ENCODE peak calls at places on chromosomes 2 and 18, in nine cellular contexts. G is fibroblast of lung, W is cardiac muscle cell, R is colonic mucosa, L is GM23248, B is heart right ventricle, E is body of pancreas, T is K562, A is pancreas. H is an unnamed sample.

GRCh38 chr2:226721541-226721940 is 78.1 kb downstream of the IRS1 start:
- DNase-seq in G (peak; percentile 57), W (peak; percentile 59), R (no peak), L (peak; percentile 36), B (peak; percentile 41), E (no peak), T (no peak), A (no peak), H (no peak)

GRCh38 chr2:195837987-195838386 is 181.0 kb downstream of the SLC39A10 start:
- DNase-seq in G (peak; percentile 94), W (peak; percentile 58), R (no peak), L (peak; percentile 44), B (no peak), E (no peak), T (no peak), A (no peak), H (no peak)

GRCh38 chr2:73985318-73986084 is 791 bp downstream of the TET3 start:
- DNase-seq in G (no peak), W (peak; percentile 43), R (peak; percentile 59), L (peak; percentile 54), B (peak; percentile 65), E (peak; percentile 29), T (peak; percentile 89), A (peak; percentile 44), H (no peak)

GRCh38 chr2:188315750-188316149 is 24.1 kb downstream of the GULP1 start:
- DNase-seq in G (no peak), W (no peak), R (no peak), L (no peak), B (no peak), E (no peak), T (no peak), A (no peak), H (no peak)

GRCh38 chr2:177078416-177078815 is 134.2 kb upstream of the HNRNPA3 start:
- DNase-seq in G (no peak), W (peak; percentile 6), R (peak; percentile 28), L (peak; percentile 73), B (peak; percentile 19), E (peak; percentile 27), T (no peak), A (peak; percentile 52), H (no peak)

GRCh38 chr18:25348361-25349130 is 3.4 kb downstream of the ZNF521 start:
- DNase-seq in G (no peak), W (no peak), R (no peak), L (no peak), B (no peak), E (no peak), T (no peak), A (no peak), H (no peak)

GRCh38 chr18:36406805-36407204 is 109.3 kb downstream of the FHOD3 start:
- DNase-seq in G (no peak), W (no peak), R (no peak), L (no peak), B (no peak), E (no peak), T (no peak), A (no peak), H (no peak)

GRCh38 chr18:27954226-27954625 is 222.7 kb downstream of the CDH2 start:
- DNase-seq in G (peak; percentile 86), W (peak; percentile 88), R (no peak), L (peak; percentile 76), B (no peak), E (no peak), T (no peak), A (no peak), H (no peak)

GRCh38 chr2:234495801-234496441 is 960 bp downstream of the ARL4C start:
- DNase-seq in G (peak; percentile 42), W (peak; percentile 28), R (peak; percentile 33), L (peak; percentile 57), B (peak; percentile 23), E (peak; percentile 38), T (no peak), A (peak; percentile 38), H (peak; percentile 19)

GRCh38 chr2:240387669-240388358 is 47.6 kb upstream of the GPC1 start:
- DNase-seq in G (peak; percentile 96), W (peak; percentile 96), R (peak; percentile 63), L (peak; percentile 93), B (peak; percentile 60), E (peak; percentile 27), T (peak; percentile 62), A (peak; percentile 34), H (peak; percentile 26)

GRCh38 chr2:6657872-6658271 is 207.8 kb downstream of the CMPK2 start:
- DNase-seq in G (no peak), W (no peak), R (no peak), L (peak; percentile 1), B (no peak), E (no peak), T (no peak), A (no peak), H (no peak)

GRCh38 chr2:150508497-150509137 is 21.1 kb upstream of the RND3 start:
- DNase-seq in G (no peak), W (no peak), R (no peak), L (no peak), B (no peak), E (no peak), T (no peak), A (no peak), H (no peak)

GRCh38 chr2:85397925-85398331 is 12.2 kb downstream of the CAPG start:
- DNase-seq in G (no peak), W (no peak), R (peak; percentile 15), L (no peak), B (no peak), E (no peak), T (no peak), A (no peak), H (no peak)
- H3K27ac ChIP-seq in G (no peak overlapping the region), W (no peak overlapping the region), R (no peak overlapping the region), L (no peak overlapping the region), B (no peak overlapping the region), E (peak overlapping the region; percentile 31), T (no peak overlapping the region), A (no peak overlapping the region), H (no peak overlapping the region)

GRCh38 chr18:13606589-13607254 is 119.6 kb downstream of the FAM210A start:
- DNase-seq in G (no peak), W (no peak), R (no peak), L (no peak), B (no peak), E (no peak), T (no peak), A (no peak), H (no peak)
- H3K27ac ChIP-seq in G (no peak overlapping the region), W (no peak overlapping the region), R (no peak overlapping the region), L (no peak overlapping the region), B (no peak overlapping the region), E (no peak overlapping the region), T (no peak overlapping the region), A (no peak overlapping the region), H (no peak overlapping the region)

GRCh38 chr18:45521151-45521550 is 94.1 kb upstream of the SLC14A2 start:
- DNase-seq in G (peak; percentile 86), W (peak; percentile 64), R (no peak), L (peak; percentile 90), B (no peak), E (no peak), T (no peak), A (no peak), H (no peak)
- H3K27ac ChIP-seq in G (peak overlapping the region; percentile 49), W (no peak overlapping the region), R (no peak overlapping the region), L (peak overlapping the region; percentile 87), B (no peak overlapping the region), E (no peak overlapping the region), T (no peak overlapping the region), A (no peak overlapping the region), H (no peak overlapping the region)

DNA sequence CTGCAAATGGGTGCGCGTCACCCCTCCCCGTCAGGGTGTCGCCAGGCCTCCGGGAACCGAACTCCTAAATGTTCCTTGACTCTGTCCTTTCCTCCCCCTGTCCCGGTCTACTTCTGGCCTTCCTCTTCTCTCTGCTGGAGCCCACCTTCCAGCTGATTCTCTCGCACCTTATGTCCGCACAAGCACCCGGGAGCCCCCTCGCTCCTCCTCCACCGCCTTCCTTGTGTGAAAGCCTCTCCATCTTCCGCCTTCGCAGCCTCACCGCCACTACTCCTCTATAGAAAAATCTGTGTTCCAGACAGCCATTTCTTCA is 627 bp upstream of the KIF3C start:
- DNase-seq in G (no peak), W (no peak), R (no peak), L (no peak), B (no peak), E (no peak), T (no peak), A (no peak), H (no peak)
- H3K27ac ChIP-seq in G (no peak overlapping the region), W (no peak overlapping the region), R (no peak overlapping the region), L (no peak overlapping the region), B (peak overlapping the region; percentile 68), E (peak overlapping the region; percentile 36), T (no peak overlapping the region), A (no peak overlapping the region), H (peak overlapping the region; percentile 72)

DNA sequence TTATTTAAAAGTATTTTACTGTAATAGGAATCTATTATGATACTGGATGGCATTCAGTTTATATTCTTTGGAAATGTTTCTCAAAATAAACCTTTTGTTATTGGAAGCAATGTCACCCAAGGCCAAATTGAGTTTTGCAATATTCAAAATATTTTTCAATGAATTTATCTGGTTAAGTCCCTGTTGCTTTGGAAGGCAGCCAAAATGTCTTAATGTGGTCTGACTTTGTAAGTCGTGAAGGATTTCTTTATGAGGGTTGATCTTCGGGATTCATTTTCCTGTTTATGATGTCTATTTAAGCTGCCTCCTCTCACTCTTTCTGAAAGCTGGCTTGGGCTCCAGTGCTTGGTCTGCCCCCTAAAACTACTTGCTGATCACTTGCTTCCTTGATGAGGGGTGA is 141.1 kb downstream of the ANTXR1 start:
- DNase-seq in G (peak; percentile 82), W (peak; percentile 90), R (no peak), L (peak; percentile 61), B (no peak), E (no peak), T (no peak), A (no peak), H (no peak)
- H3K27ac ChIP-seq in G (no peak overlapping the region), W (no peak overlapping the region), R (no peak overlapping the region), L (peak overlapping the region; percentile 24), B (peak overlapping the region; percentile 64), E (no peak overlapping the region), T (no peak overlapping the region), A (no peak overlapping the region), H (no peak overlapping the region)

DNA sequence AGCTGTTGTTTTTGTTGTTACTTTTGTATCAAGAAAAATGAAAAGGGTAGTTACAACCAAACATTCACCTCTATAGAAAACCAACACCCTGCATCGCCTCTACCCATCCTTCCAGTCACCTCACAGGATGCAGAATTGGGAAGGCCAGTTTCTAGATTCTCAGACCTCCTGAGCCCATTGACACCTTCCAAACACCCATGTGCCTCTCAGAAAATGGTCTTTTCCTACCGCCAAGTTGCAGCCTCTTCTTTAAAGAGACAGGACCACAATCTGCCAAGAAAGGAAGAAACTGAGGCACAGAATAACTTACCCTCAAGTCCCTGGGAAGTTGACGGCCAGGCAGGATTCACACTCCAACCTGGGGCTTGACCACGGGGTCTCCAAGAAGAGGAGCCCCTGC is 101.4 kb downstream of the TNS1 start:
- DNase-seq in G (no peak), W (no peak), R (no peak), L (no peak), B (no peak), E (no peak), T (no peak), A (no peak), H (no peak)
- H3K27ac ChIP-seq in G (peak overlapping the region; percentile 75), W (no peak overlapping the region), R (peak overlapping the region; percentile 76), L (peak overlapping the region; percentile 87), B (peak overlapping the region; percentile 92), E (peak overlapping the region; percentile 92), T (no peak overlapping the region), A (peak overlapping the region; percentile 89), H (peak overlapping the region; percentile 56)

GRCh38 chr2:237432484-237433092 is 18.6 kb upstream of the COL6A3 start:
- DNase-seq in G (peak; percentile 64), W (peak; percentile 81), R (no peak), L (peak; percentile 99), B (no peak), E (peak; percentile 45), T (no peak), A (no peak), H (no peak)
- H3K27ac ChIP-seq in G (peak overlapping the region; percentile 48), W (no peak overlapping the region), R (no peak overlapping the region), L (peak overlapping the region; percentile 100), B (no peak overlapping the region), E (no peak overlapping the region), T (no peak overlapping the region), A (no peak overlapping the region), H (no peak overlapping the region)